ENCODE peak calls at places on chromosomes 16 and 17, in ten cellular contexts. L, U, A, R, B, N, G, M, C and F are unnamed samples.

GRCh38 chr16:456891-457483 is 31.5 kb downstream of the RAB11FIP3 start:
- DNase-seq in G (no peak), N (peak), B (no peak), M (no peak), L (no peak), A (no peak), R (no peak), C (no peak), U (peak), F (peak)

GRCh38 chr16:28985206-28985605 is 354 bp downstream of the LAT start:
- DNase-seq in L (no peak), R (no peak), U (no peak), B (no peak), M (no peak), A (no peak), C (no peak), N (no peak), G (no peak), F (no peak)

GRCh38 chr16:1920727-1921155 is 2.5 kb upstream of the HS3ST6 start:
- DNase-seq in N (peak), M (peak), R (peak), C (no peak), L (peak), G (no peak), U (no peak), A (peak), B (no peak), F (peak)

GRCh38 chr17:71330099-71330375 is 790.8 kb upstream of the SOX9 start:
- DNase-seq in N (no peak), M (no peak), L (no peak), B (no peak), U (no peak), C (no peak), G (no peak), R (no peak), A (no peak), F (peak)

GRCh38 chr16:49899991-49900690 is 44.2 kb upstream of the ZNF423 start:
- DNase-seq in U (no peak), B (no peak), M (no peak), A (no peak), C (no peak), R (no peak), L (no peak), G (no peak), N (peak), F (no peak)

GRCh38 chr16:28213396-28213795 is 1.6 kb upstream of the XPO6 start:
- DNase-seq in G (no peak), B (no peak), N (no peak), L (no peak), M (no peak), U (no peak), R (no peak), A (no peak), C (no peak), F (peak)

GRCh38 chr17:2396568-2397246 is 4.2 kb downstream of the MNT start:
- DNase-seq in C (peak), M (peak), B (peak), G (no peak), A (no peak), U (peak), N (peak), R (peak), L (peak), F (peak)

GRCh38 chr16:85605912-85606841 is 6.9 kb upstream of the GSE1 start:
- DNase-seq in M (no peak), U (no peak), L (no peak), R (no peak), N (no peak), G (no peak), A (no peak), C (no peak), B (no peak), F (no peak)

GRCh38 chr17:73524941-73525679 is 119.1 kb downstream of the SDK2 start:
- DNase-seq in R (no peak), N (no peak), U (no peak), G (no peak), C (no peak), B (no peak), M (no peak), A (no peak), L (no peak), F (no peak)

GRCh38 chr16:23611936-23612335 is 15.8 kb upstream of the NDUFAB1 start:
- DNase-seq in C (no peak), A (no peak), M (no peak), B (no peak), L (peak), G (no peak), R (no peak), N (no peak), U (no peak), F (no peak)

GRCh38 chr16:24018485-24018884 is 182.7 kb downstream of the PRKCB start:
- DNase-seq in B (no peak), C (no peak), A (no peak), M (no peak), R (no peak), U (no peak), G (no peak), L (no peak), N (no peak), F (no peak)

GRCh38 chr17:75694536-75694935 is 26.7 kb upstream of the ITGB4 start:
- DNase-seq in G (no peak), U (no peak), R (no peak), C (no peak), A (no peak), N (no peak), M (peak), B (no peak), L (no peak), F (no peak)

GRCh38 chr16:12319464-12320030 is 343.0 kb downstream of the SNX29 start:
- DNase-seq in G (no peak), C (no peak), U (no peak), N (no peak), R (peak), A (no peak), B (no peak), L (peak), M (no peak), F (no peak)

GRCh38 chr17:69335018-69335417 is 8.1 kb upstream of the ABCA5 start:
- DNase-seq in A (peak), N (peak), C (no peak), G (no peak), L (peak), M (peak), B (no peak), U (no peak), R (peak), F (peak)

GRCh38 chr16:89827383-89828198 is 684 bp upstream of the SPIRE2 start:
- DNase-seq in B (peak), M (peak), A (no peak), N (peak), L (peak), U (no peak), C (no peak), R (peak), G (no peak), F (peak)

GRCh38 chr16:81446318-81447275 is 2.0 kb downstream of the CMIP start:
- DNase-seq in N (peak), L (peak), M (peak), A (no peak), G (no peak), R (no peak), U (no peak), B (no peak), C (no peak), F (peak)

GRCh38 chr16:88487124-88487432 is 34.0 kb downstream of the ZFPM1 start:
- DNase-seq in M (no peak), N (no peak), R (no peak), B (no peak), A (no peak), L (no peak), G (no peak), U (no peak), C (no peak), F (no peak)

GRCh38 chr16:87484487-87485331 is 8.1 kb downstream of the ZCCHC14 start:
- DNase-seq in R (no peak), L (no peak), M (no peak), G (no peak), C (no peak), B (no peak), N (peak), A (no peak), U (no peak), F (no peak)

GRCh38 chr16:80189481-80190163 is 351.2 kb upstream of the DYNLRB2 start:
- DNase-seq in A (no peak), C (no peak), U (no peak), G (no peak), R (no peak), M (no peak), L (no peak), B (no peak), N (no peak), F (no peak)

GRCh38 chr16:84548971-84549844 is 44.7 kb upstream of the MEAK7 start:
- DNase-seq in N (peak), C (peak), G (peak), A (no peak), M (no peak), U (no peak), L (no peak), B (peak), R (no peak), F (peak)

GRCh38 chr16:63188076-63188771 is 1152.0 kb upstream of the CDH8 start:
- DNase-seq in M (no peak), L (no peak), A (no peak), G (no peak), R (no peak), U (no peak), B (no peak), N (peak), C (no peak), F (no peak)

GRCh38 chr17:66507103-66507923 is 204.9 kb downstream of the PRKCA start:
- DNase-seq in R (peak), U (no peak), A (no peak), B (no peak), C (no peak), M (no peak), N (no peak), G (no peak), L (peak), F (peak)